ENCODE peak calls at places on chromosomes 3 and 15, in eight cellular contexts. S is ovary; U is hypothalamus; R is NCI-H2081; D is HuH-7.5; T is NCI-H69; B is naive thymus-derived CD4-positive, alpha-beta T cell; I is activated CD4-positive, alpha-beta T cell treated with anti-CD3 and anti-CD28 coated beads for 24 hours. N is an unnamed sample.

GRCh38 chr15:64209680-64210334 is 47.0 kb upstream of the PPIB start:
- DNase-seq in U (no peak), D (peak), S (no peak), T (peak), B (peak), I (no peak), R (peak), N (peak)

GRCh38 chr3:64267774-64268604 is 42.7 kb upstream of the PRICKLE2 start:
- DNase-seq in U (peak), B (no peak), I (no peak), R (no peak), T (peak), D (no peak), S (peak), N (peak)

GRCh38 chr3:123327956-123328850 is 120.7 kb downstream of the ADCY5 start:
- DNase-seq in T (no peak), S (no peak), D (no peak), R (no peak), U (no peak), B (no peak), I (no peak), N (no peak)

GRCh38 chr3:71641669-71642068 is 58.1 kb upstream of the FOXP1 start:
- DNase-seq in B (no peak), S (no peak), D (no peak), R (no peak), U (no peak), I (no peak), T (no peak), N (no peak)

GRCh38 chr3:139159356-139159755 is 114.7 kb upstream of the PRR23C start:
- DNase-seq in D (no peak), R (no peak), S (no peak), B (no peak), I (no peak), U (no peak), T (no peak), N (no peak)

GRCh38 chr15:66581972-66582537 is 16.3 kb upstream of the LCTL start:
- DNase-seq in D (no peak), S (no peak), I (no peak), R (no peak), T (no peak), U (no peak), B (no peak), N (no peak)

GRCh38 chr3:52090620-52091468 is 34.5 kb upstream of the DUSP7 start:
- DNase-seq in R (no peak), D (no peak), B (no peak), I (no peak), T (no peak), S (no peak), U (no peak), N (no peak)

GRCh38 chr15:98120561-98120960 is 160.1 kb downstream of the ARRDC4 start:
- DNase-seq in T (no peak), R (no peak), S (no peak), B (no peak), U (no peak), I (no peak), D (no peak), N (no peak)